ENCODE peak calls at places on chromosomes 2 and 18, in eight cellular contexts. One of them, this sample, is unnamed.

GRCh38 chr18:361941-362913 is 94.4 kb upstream of the THOC1 start:
- DNase-seq in neural progenitor cell: peak; percentile 16
- DNase-seq in HepG2: peak; percentile 92
- DNase-seq in H1: no peak
- DNase-seq in MM.1S: no peak
- DNase-seq in Karpas-422: no peak
- DNase-seq in fibroblast of lung: peak; percentile 43
- DNase-seq in hepatocyte: peak; percentile 65
- DNase-seq in this sample: no peak

GRCh38 chr2:144361742-144362141 is 158.2 kb downstream of the ZEB2 start:
- DNase-seq in neural progenitor cell: no peak
- DNase-seq in HepG2: no peak
- DNase-seq in H1: no peak
- DNase-seq in MM.1S: no peak
- DNase-seq in Karpas-422: no peak
- DNase-seq in fibroblast of lung: no peak
- DNase-seq in hepatocyte: no peak
- DNase-seq in this sample: no peak

GRCh38 chr18:46416706-46417638 is 240.0 kb downstream of the LOXHD1 start:
- DNase-seq in neural progenitor cell: no peak
- DNase-seq in HepG2: no peak
- DNase-seq in H1: no peak
- DNase-seq in MM.1S: peak; percentile 40
- DNase-seq in Karpas-422: peak; percentile 88
- DNase-seq in fibroblast of lung: no peak
- DNase-seq in hepatocyte: no peak
- DNase-seq in this sample: no peak

GRCh38 chr2:127637725-127638252 is 8.2 kb upstream of the GPR17 start:
- DNase-seq in neural progenitor cell: peak; percentile 28
- DNase-seq in HepG2: no peak
- DNase-seq in H1: no peak
- DNase-seq in MM.1S: no peak
- DNase-seq in Karpas-422: no peak
- DNase-seq in fibroblast of lung: peak; percentile 63
- DNase-seq in hepatocyte: peak; percentile 58
- DNase-seq in this sample: peak; percentile 75

GRCh38 chr2:192278701-192279100 is 84.0 kb upstream of the TMEFF2 start:
- DNase-seq in neural progenitor cell: no peak
- DNase-seq in HepG2: no peak
- DNase-seq in H1: no peak
- DNase-seq in MM.1S: no peak
- DNase-seq in Karpas-422: no peak
- DNase-seq in fibroblast of lung: no peak
- DNase-seq in hepatocyte: no peak
- DNase-seq in this sample: no peak

GRCh38 chr2:229344151-229344551 is 73.1 kb upstream of the PID1 start:
- DNase-seq in neural progenitor cell: no peak
- DNase-seq in HepG2: no peak
- DNase-seq in H1: no peak
- DNase-seq in MM.1S: no peak
- DNase-seq in Karpas-422: no peak
- DNase-seq in fibroblast of lung: peak; percentile 66
- DNase-seq in hepatocyte: peak; percentile 34
- DNase-seq in this sample: peak; percentile 73

GRCh38 chr2:200618590-200619021 is 32.8 kb downstream of the AOX1 start:
- DNase-seq in neural progenitor cell: peak; percentile 40
- DNase-seq in HepG2: no peak
- DNase-seq in H1: no peak
- DNase-seq in MM.1S: no peak
- DNase-seq in Karpas-422: no peak
- DNase-seq in fibroblast of lung: peak; percentile 89
- DNase-seq in hepatocyte: peak; percentile 16
- DNase-seq in this sample: no peak

GRCh38 chr18:12531747-12532146 is 124.0 kb downstream of the PRELID3A start:
- DNase-seq in neural progenitor cell: no peak
- DNase-seq in HepG2: no peak
- DNase-seq in H1: no peak
- DNase-seq in MM.1S: no peak
- DNase-seq in Karpas-422: no peak
- DNase-seq in fibroblast of lung: no peak
- DNase-seq in hepatocyte: no peak
- DNase-seq in this sample: no peak

GRCh38 chr2:241272722-241273551 is 42.5 kb downstream of the HDLBP start:
- DNase-seq in neural progenitor cell: peak; percentile 73
- DNase-seq in HepG2: no peak
- DNase-seq in H1: peak; percentile 75
- DNase-seq in MM.1S: peak; percentile 37
- DNase-seq in Karpas-422: peak; percentile 72
- DNase-seq in fibroblast of lung: peak; percentile 65
- DNase-seq in hepatocyte: peak; percentile 84
- DNase-seq in this sample: peak; percentile 32

GRCh38 chr2:19801367-19802087 is 100.3 kb downstream of the TTC32 start:
- DNase-seq in neural progenitor cell: no peak
- DNase-seq in HepG2: no peak
- DNase-seq in H1: no peak
- DNase-seq in MM.1S: no peak
- DNase-seq in Karpas-422: no peak
- DNase-seq in fibroblast of lung: peak; percentile 98
- DNase-seq in hepatocyte: peak; percentile 82
- DNase-seq in this sample: no peak

GRCh38 chr2:152405206-152406118 is 70.5 kb downstream of the FMNL2 start:
- DNase-seq in neural progenitor cell: no peak
- DNase-seq in HepG2: peak; percentile 96
- DNase-seq in H1: no peak
- DNase-seq in MM.1S: no peak
- DNase-seq in Karpas-422: no peak
- DNase-seq in fibroblast of lung: no peak
- DNase-seq in hepatocyte: peak; percentile 49
- DNase-seq in this sample: no peak

GRCh38 chr2:238119756-238120462 is 18.6 kb upstream of the KLHL30 start:
- DNase-seq in neural progenitor cell: no peak
- DNase-seq in HepG2: no peak
- DNase-seq in H1: no peak
- DNase-seq in MM.1S: peak; percentile 17
- DNase-seq in Karpas-422: no peak
- DNase-seq in fibroblast of lung: no peak
- DNase-seq in hepatocyte: no peak
- DNase-seq in this sample: no peak

GRCh38 chr2:6960659-6961058 is 43.4 kb downstream of the RNF144A start:
- DNase-seq in neural progenitor cell: no peak
- DNase-seq in HepG2: no peak
- DNase-seq in H1: no peak
- DNase-seq in MM.1S: no peak
- DNase-seq in Karpas-422: no peak
- DNase-seq in fibroblast of lung: peak; percentile 41
- DNase-seq in hepatocyte: peak; percentile 14
- DNase-seq in this sample: no peak

GRCh38 chr2:42268528-42269151 is 92.4 kb downstream of the COX7A2L start:
- DNase-seq in neural progenitor cell: no peak
- DNase-seq in HepG2: no peak
- DNase-seq in H1: no peak
- DNase-seq in MM.1S: no peak
- DNase-seq in Karpas-422: no peak
- DNase-seq in fibroblast of lung: no peak
- DNase-seq in hepatocyte: no peak
- DNase-seq in this sample: no peak

GRCh38 chr18:54086046-54086802 is 138.2 kb downstream of the MBD2 start:
- DNase-seq in neural progenitor cell: no peak
- DNase-seq in HepG2: no peak
- DNase-seq in H1: no peak
- DNase-seq in MM.1S: peak; percentile 96
- DNase-seq in Karpas-422: no peak
- DNase-seq in fibroblast of lung: no peak
- DNase-seq in hepatocyte: no peak
- DNase-seq in this sample: no peak

GRCh38 chr2:212863185-212863588 is 288.2 kb downstream of the IKZF2 start:
- DNase-seq in neural progenitor cell: peak; percentile 71
- DNase-seq in HepG2: peak; percentile 28
- DNase-seq in H1: peak; percentile 56
- DNase-seq in MM.1S: peak; percentile 42
- DNase-seq in Karpas-422: peak; percentile 79
- DNase-seq in fibroblast of lung: peak; percentile 38
- DNase-seq in hepatocyte: peak; percentile 18
- DNase-seq in this sample: no peak

GRCh38 chr2:101281482-101281881 is 27.0 kb downstream of the RNF149 start:
- DNase-seq in neural progenitor cell: no peak
- DNase-seq in HepG2: no peak
- DNase-seq in H1: no peak
- DNase-seq in MM.1S: no peak
- DNase-seq in Karpas-422: no peak
- DNase-seq in fibroblast of lung: no peak
- DNase-seq in hepatocyte: no peak
- DNase-seq in this sample: no peak
- H3K79me2 ChIP-seq in neural progenitor cell: no peaks in the 10 kb centered on the region
- H3K79me2 ChIP-seq in HepG2: peaks cover 6% of the 10 kb centered on the region
- H3K79me2 ChIP-seq in H1: no peaks in the 10 kb centered on the region
- H3K79me2 ChIP-seq in MM.1S: peaks cover 39% of the 10 kb centered on the region
- H3K79me2 ChIP-seq in Karpas-422: no peaks in the 10 kb centered on the region
- H3K79me2 ChIP-seq in fibroblast of lung: no peaks in the 10 kb centered on the region
- H3K79me2 ChIP-seq in hepatocyte: peaks cover 17% of the 10 kb centered on the region
- H3K79me2 ChIP-seq in this sample: peaks cover 13% of the 10 kb centered on the region

GRCh38 chr2:224036731-224037376 is 2.2 kb downstream of the SERPINE2 start:
- DNase-seq in neural progenitor cell: no peak
- DNase-seq in HepG2: no peak
- DNase-seq in H1: no peak
- DNase-seq in MM.1S: no peak
- DNase-seq in Karpas-422: no peak
- DNase-seq in fibroblast of lung: no peak
- DNase-seq in hepatocyte: no peak
- DNase-seq in this sample: no peak
- H3K79me2 ChIP-seq in neural progenitor cell: peaks cover 17% of the 10 kb centered on the region
- H3K79me2 ChIP-seq in HepG2: peaks cover 4% of the 10 kb centered on the region
- H3K79me2 ChIP-seq in H1: peaks cover 23% of the 10 kb centered on the region
- H3K79me2 ChIP-seq in MM.1S: peaks cover 31% of the 10 kb centered on the region
- H3K79me2 ChIP-seq in Karpas-422: no peaks in the 10 kb centered on the region
- H3K79me2 ChIP-seq in fibroblast of lung: peaks cover 3% of the 10 kb centered on the region
- H3K79me2 ChIP-seq in hepatocyte: peaks cover 56% of the 10 kb centered on the region
- H3K79me2 ChIP-seq in this sample: peaks cover 66% of the 10 kb centered on the region

DNA sequence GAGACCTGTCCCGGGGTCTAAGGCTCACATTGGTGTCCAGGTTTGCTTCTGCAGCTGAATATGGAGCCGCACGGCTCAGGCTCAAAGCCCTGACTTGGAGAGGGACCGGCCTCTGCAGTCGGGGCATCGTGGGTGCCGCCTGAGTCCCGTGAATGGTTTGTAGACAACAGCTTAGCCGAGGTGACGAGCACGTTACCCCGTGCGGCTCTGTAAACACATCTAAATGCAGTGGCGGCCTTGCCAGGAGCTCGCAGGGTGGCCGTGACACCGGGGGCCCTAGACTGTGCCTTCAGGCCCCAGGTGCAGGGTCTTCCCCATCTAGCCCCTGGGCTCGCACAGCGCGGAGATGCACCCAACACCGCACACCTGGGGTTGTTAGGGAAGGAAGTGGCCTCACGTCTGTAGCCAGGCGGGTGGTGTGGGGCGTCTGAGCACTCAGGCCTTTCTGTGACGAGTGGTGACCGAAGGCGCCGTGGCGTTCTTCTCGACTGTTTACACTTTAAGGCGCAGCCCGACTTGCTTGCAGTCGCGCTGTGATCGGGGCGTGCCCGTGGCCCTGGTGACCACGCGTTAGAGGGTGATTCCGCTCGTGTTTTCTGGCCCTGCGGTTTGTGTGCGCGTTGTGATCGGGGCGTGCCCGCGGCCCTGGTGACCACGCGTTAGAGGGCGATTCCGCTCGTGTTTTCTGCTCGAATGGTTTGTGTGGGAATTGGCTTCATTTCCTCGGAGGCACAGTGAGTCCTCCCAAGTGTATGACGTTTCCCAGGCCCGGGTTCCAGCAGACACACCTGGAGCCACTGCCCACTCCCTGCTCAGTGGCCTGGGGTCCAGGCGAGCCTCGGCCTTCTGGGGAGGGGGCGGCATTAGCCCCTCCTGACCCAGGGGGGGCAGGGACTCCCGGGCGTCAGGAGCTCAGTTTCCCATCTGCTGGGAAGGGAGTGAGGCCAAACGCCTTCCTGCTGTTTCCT is 91.8 kb downstream of the NFATC1 start:
- DNase-seq in neural progenitor cell: no peak
- DNase-seq in HepG2: no peak
- DNase-seq in H1: no peak
- DNase-seq in MM.1S: no peak
- DNase-seq in Karpas-422: no peak
- DNase-seq in fibroblast of lung: no peak
- DNase-seq in hepatocyte: no peak
- DNase-seq in this sample: no peak
- H3K79me2 ChIP-seq in neural progenitor cell: no peaks in the 10 kb centered on the region
- H3K79me2 ChIP-seq in HepG2: no peaks in the 10 kb centered on the region
- H3K79me2 ChIP-seq in H1: no peaks in the 10 kb centered on the region
- H3K79me2 ChIP-seq in MM.1S: no peaks in the 10 kb centered on the region
- H3K79me2 ChIP-seq in Karpas-422: peaks cover 13% of the 10 kb centered on the region
- H3K79me2 ChIP-seq in fibroblast of lung: no peaks in the 10 kb centered on the region
- H3K79me2 ChIP-seq in hepatocyte: no peaks in the 10 kb centered on the region
- H3K79me2 ChIP-seq in this sample: no peaks in the 10 kb centered on the region

DNA sequence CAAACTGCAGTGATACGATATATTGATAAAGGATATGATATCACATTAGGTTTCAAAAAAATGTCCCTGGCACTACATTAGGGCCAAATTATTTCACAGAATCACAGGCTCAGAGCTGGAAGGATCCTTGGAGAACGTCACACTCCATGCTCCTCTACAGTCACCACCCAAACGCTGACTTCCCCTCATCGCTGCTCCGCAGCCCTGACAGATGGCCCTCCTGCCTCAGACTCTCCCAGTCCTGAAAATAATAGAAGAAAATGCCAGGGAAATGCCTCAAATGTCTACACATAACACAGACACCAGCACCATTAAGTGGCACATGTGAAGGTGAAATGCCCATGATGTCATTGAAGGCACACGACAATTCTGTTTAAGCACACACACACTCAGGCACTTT is 72.0 kb downstream of the ZNF521 start:
- DNase-seq in neural progenitor cell: no peak
- DNase-seq in HepG2: no peak
- DNase-seq in H1: no peak
- DNase-seq in MM.1S: no peak
- DNase-seq in Karpas-422: no peak
- DNase-seq in fibroblast of lung: no peak
- DNase-seq in hepatocyte: no peak
- DNase-seq in this sample: no peak
- H3K79me2 ChIP-seq in neural progenitor cell: peaks cover 100% of the 10 kb centered on the region
- H3K79me2 ChIP-seq in HepG2: no peaks in the 10 kb centered on the region
- H3K79me2 ChIP-seq in H1: no peaks in the 10 kb centered on the region
- H3K79me2 ChIP-seq in MM.1S: peaks cover 60% of the 10 kb centered on the region
- H3K79me2 ChIP-seq in Karpas-422: no peaks in the 10 kb centered on the region
- H3K79me2 ChIP-seq in fibroblast of lung: no peaks in the 10 kb centered on the region
- H3K79me2 ChIP-seq in hepatocyte: no peaks in the 10 kb centered on the region
- H3K79me2 ChIP-seq in this sample: no peaks in the 10 kb centered on the region